ENCODE peak calls at places on chromosomes 3 and 15, in six cellular contexts. B, H, Y, F, N and Z are unnamed samples.

GRCh38 chr3:151431940-151432339 is 28.9 kb downstream of the IGSF10 start:
- DNase-seq in H (peak), F (no peak), Y (no peak), B (no peak), N (peak), Z (peak)

GRCh38 chr15:76752549-76752948 is 152.6 kb downstream of the SCAPER start:
- DNase-seq in H (no peak), N (no peak), F (no peak), Y (no peak), B (no peak), Z (no peak)

GRCh38 chr3:61663728-61664492 is 102.5 kb downstream of the PTPRG start:
- DNase-seq in Y (peak), F (peak), H (peak), B (no peak), N (peak), Z (peak)

GRCh38 chr15:87522997-87523396 is 733.5 kb downstream of the NTRK3 start:
- DNase-seq in Y (no peak), H (no peak), F (no peak), N (no peak), B (no peak), Z (no peak)

GRCh38 chr15:99967841-99968371 is 234.7 kb upstream of the LYSMD4 start:
- DNase-seq in H (no peak), B (no peak), N (no peak), F (no peak), Y (peak), Z (no peak)

GRCh38 chr3:158791259-158791920 is 10.5 kb upstream of the MFSD1 start:
- DNase-seq in B (no peak), F (no peak), N (no peak), H (peak), Y (no peak), Z (peak)

GRCh38 chr15:65916664-65917406 is 47.5 kb downstream of the RAB11A start:
- DNase-seq in Y (peak), F (no peak), H (peak), B (no peak), N (peak), Z (peak)

GRCh38 chr15:37860896-37861295 is 73.5 kb upstream of the TMCO5A start:
- DNase-seq in N (no peak), F (no peak), B (no peak), H (no peak), Y (no peak), Z (no peak)

GRCh38 chr3:57464801-57465200 is 79.3 kb downstream of the DNAH12 start:
- DNase-seq in B (no peak), Y (no peak), N (no peak), F (no peak), H (peak), Z (peak)

GRCh38 chr3:30314757-30315156 is 291.6 kb upstream of the TGFBR2 start:
- DNase-seq in F (no peak), H (no peak), N (no peak), Y (no peak), B (no peak), Z (no peak)

GRCh38 chr3:120796944-120797343 is 54.4 kb downstream of the GTF2E1 start:
- DNase-seq in B (no peak), F (no peak), Y (no peak), N (no peak), H (no peak), Z (no peak)

GRCh38 chr3:136069933-136070332 is 104.4 kb downstream of the PPP2R3A start:
- DNase-seq in N (no peak), F (no peak), Y (no peak), B (no peak), H (no peak), Z (no peak)

GRCh38 chr3:72482589-72483249 is 365.5 kb downstream of the SHQ1 start:
- DNase-seq in N (peak), F (no peak), Y (peak), H (peak), B (peak), Z (peak)

GRCh38 chr3:163328680-163329079 is 1749.6 kb downstream of the SI start:
- DNase-seq in Y (peak), B (no peak), N (no peak), F (no peak), H (no peak), Z (no peak)

GRCh38 chr15:81225161-81225671 is 28.5 kb downstream of the IL16 start:
- DNase-seq in F (no peak), Y (no peak), N (no peak), H (no peak), B (no peak), Z (no peak)

GRCh38 chr15:81224232-81224631 is 27.6 kb downstream of the IL16 start:
- DNase-seq in F (no peak), H (no peak), B (no peak), N (no peak), Y (no peak), Z (no peak)

GRCh38 chr15:81223346-81223971 is 26.8 kb downstream of the IL16 start:
- DNase-seq in H (no peak), N (no peak), B (no peak), Y (no peak), F (no peak), Z (no peak)

GRCh38 chr15:81221449-81221848 is 24.8 kb downstream of the IL16 start:
- DNase-seq in B (no peak), H (no peak), F (no peak), Y (no peak), N (no peak), Z (no peak)

DNA sequence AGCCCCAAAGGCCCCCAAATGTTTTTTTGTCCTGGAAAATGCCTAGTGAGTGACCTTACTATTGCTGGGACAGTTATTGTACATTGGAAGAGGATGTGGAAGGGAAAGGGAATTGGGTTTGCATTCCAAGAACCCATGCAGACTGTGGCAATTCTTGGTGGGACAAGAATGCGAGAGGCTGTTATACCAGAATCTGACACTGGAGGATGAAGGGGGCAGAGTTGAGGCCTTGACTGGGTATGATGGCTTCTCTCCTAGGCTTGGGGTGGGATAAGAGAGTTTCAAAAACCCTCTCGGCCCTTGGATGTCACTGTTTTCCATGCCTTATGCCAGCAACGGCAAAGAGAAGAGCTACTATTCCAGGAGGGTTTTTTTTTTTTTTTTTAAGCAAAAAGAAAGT is 25.3 kb downstream of the IL16 start:
- DNase-seq in B (no peak), Y (no peak), N (no peak), F (no peak), H (no peak), Z (no peak)
- TF ChIP-seq CTCF in B (no peak), Y (peak), N (no peak), F (no peak), H (no peak), Z (no peak)

GRCh38 chr3:181726351-181727121 is 14.8 kb downstream of the SOX2 start:
- DNase-seq in Y (peak), F (no peak), B (no peak), N (no peak), H (no peak), Z (peak)
- TF ChIP-seq CTCF in Y (peak), F (no peak), B (peak), N (peak), H (no peak), Z (peak)

DNA sequence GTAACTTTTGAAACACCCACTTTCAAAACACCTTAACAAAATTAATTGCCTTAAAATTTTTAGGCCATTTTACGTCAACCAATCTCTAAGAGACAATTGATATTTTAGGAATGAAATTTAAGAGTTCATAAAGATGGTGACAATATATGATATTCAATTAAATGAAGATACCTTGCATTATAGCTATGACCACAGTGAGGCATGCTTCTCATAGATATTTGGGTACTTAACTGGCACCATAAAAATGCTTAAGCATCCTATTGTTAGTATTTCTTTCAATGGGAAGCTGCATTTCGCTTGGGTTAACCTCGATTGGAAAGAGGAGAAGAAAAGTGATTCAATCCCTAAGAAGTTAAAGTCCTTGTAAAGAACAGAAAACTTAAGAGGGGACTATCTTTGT is 209.0 kb downstream of the GAP43 start:
- DNase-seq in F (no peak), H (no peak), B (no peak), Y (no peak), N (no peak), Z (no peak)
- TF ChIP-seq CTCF in F (no peak), H (no peak), B (no peak), Y (no peak), N (no peak), Z (no peak)

GRCh38 chr3:44628716-44629115 is 3.9 kb downstream of the ZNF197 start:
- DNase-seq in H (no peak), Y (no peak), N (no peak), B (no peak), F (no peak), Z (no peak)

GRCh38 chr3:44624696-44625528 is at the start of gene ZNF197:
- DNase-seq in H (peak), F (peak), Y (peak), N (peak), B (no peak), Z (peak)
- TF ChIP-seq CTCF in H (peak), F (no peak), Y (peak), N (no peak), B (no peak), Z (peak)